ENCODE peak calls at places on chromosomes 12 and 14, in four cellular contexts. N is NCI-H1436, B is HuH-7.5, F is hepatocyte. E is an unnamed sample.

GRCh38 chr14:88660056-88660455 is 97.2 kb downstream of the ZC3H14 start:
- DNase-seq in N (no peak), B (no peak), F (no peak), E (no peak)

GRCh38 chr12:113030875-113031525 is 25.5 kb upstream of the DTX1 start:
- DNase-seq in N (no peak), B (peak), F (peak), E (peak)

GRCh38 chr12:56261503-56262230 is 3.5 kb upstream of the ANKRD52 start:
- DNase-seq in N (no peak), B (peak), F (peak), E (peak)

GRCh38 chr12:20549115-20549719 is 145.9 kb upstream of the SLCO1C1 start:
- DNase-seq in N (no peak), B (peak), F (peak), E (no peak)

GRCh38 chr14:98937021-98937420 is 335.0 kb downstream of the BCL11B start:
- DNase-seq in N (no peak), B (no peak), F (no peak), E (no peak)

GRCh38 chr14:38419579-38419978 is 163.7 kb upstream of the CLEC14A start:
- DNase-seq in N (no peak), B (no peak), F (no peak), E (no peak)

GRCh38 chr12:25041006-25041741 is 92.3 kb upstream of the BCAT1 start:
- DNase-seq in N (no peak), B (no peak), F (no peak), E (no peak)

GRCh38 chr14:72680853-72681640 is 212.9 kb downstream of the DPF3 start:
- DNase-seq in N (no peak), B (no peak), F (no peak), E (peak)

GRCh38 chr12:29519585-29520182 is 22.2 kb upstream of the OVCH1 start:
- DNase-seq in N (peak), B (peak), F (peak), E (peak)

GRCh38 chr14:21300892-21301291 is 21.0 kb downstream of the RPGRIP1 start:
- DNase-seq in N (no peak), B (peak), F (peak), E (no peak)

GRCh38 chr12:124391340-124392261 is 96.7 kb downstream of the RFLNA start:
- DNase-seq in N (no peak), B (no peak), F (no peak), E (peak)

GRCh38 chr12:15621140-15621539 is 168.0 kb downstream of the EPS8 start:
- DNase-seq in N (no peak), B (no peak), F (no peak), E (no peak)

GRCh38 chr12:42854826-42855225 is 265.3 kb upstream of the PRICKLE1 start:
- DNase-seq in N (no peak), B (no peak), F (no peak), E (no peak)

GRCh38 chr14:102811254-102811963 is 34.2 kb downstream of the TRAF3 start:
- DNase-seq in N (no peak), B (no peak), F (no peak), E (peak)

GRCh38 chr12:30964896-30965612 is 38.5 kb downstream of the TSPAN11 start:
- DNase-seq in N (no peak), B (no peak), F (no peak), E (no peak)

GRCh38 chr12:34404377-34405285 is 382.3 kb downstream of the ALG10 start:
- DNase-seq in N (no peak), B (no peak), F (peak), E (no peak)

GRCh38 chr12:132186857-132187620 is 42.8 kb downstream of the NOC4L start:
- DNase-seq in N (no peak), B (no peak), F (no peak), E (no peak)

GRCh38 chr12:126676426-126676825 is 1590.5 kb upstream of the TMEM132C start:
- DNase-seq in N (no peak), B (no peak), F (no peak), E (no peak)

GRCh38 chr14:38078393-38078792 is 129.3 kb upstream of the SSTR1 start:
- DNase-seq in N (no peak), B (no peak), F (no peak), E (no peak)